ENCODE peak calls at places on chromosomes 4 and X, in five cellular contexts. V is colonic mucosa, P is astrocyte of the spinal cord, A is transverse colon, B is fibroblast of lung. D is an unnamed sample.

GRCh38 chr4:81635747-81636146 is 164.0 kb upstream of the RASGEF1B start:
- DNase-seq in V (peak), P (no peak), A (peak), B (no peak), D (peak)

GRCh38 chr4:154332681-154333421 is 158.7 kb downstream of the DCHS2 start:
- DNase-seq in V (peak), P (no peak), A (peak), B (peak), D (no peak)

GRCh38 chr4:13988347-13989265 is 361.1 kb upstream of the BOD1L1 start:
- DNase-seq in V (peak), P (peak), A (no peak), B (peak), D (peak)

GRCh38 chr4:21991050-21991449 is 42.5 kb upstream of the KCNIP4 start:
- DNase-seq in V (peak), P (peak), A (peak), B (peak), D (peak)

GRCh38 chr4:123505077-123505456 is 108.5 kb downstream of the SPRY1 start:
- DNase-seq in V (no peak), P (peak), A (no peak), B (peak), D (peak)

GRCh38 chrX:17544831-17545230 is 169.8 kb downstream of the NHS start:
- DNase-seq in V (no peak), P (no peak), A (no peak), B (no peak), D (no peak)

GRCh38 chr4:163137581-163137980 is 29.1 kb downstream of the NAF1 start:
- DNase-seq in V (no peak), P (no peak), A (no peak), B (no peak), D (peak)

GRCh38 chrX:154750301-154751120 is at the start of gene GAB3:
- DNase-seq in V (no peak), P (peak), A (peak), B (peak), D (peak)

GRCh38 chr4:92305148-92305877 is 1.5 kb downstream of the GRID2 start:
- DNase-seq in V (no peak), P (peak), A (no peak), B (peak), D (peak)

GRCh38 chr4:61614256-61614655 is 414.1 kb downstream of the ADGRL3 start:
- DNase-seq in V (no peak), P (peak), A (no peak), B (no peak), D (peak)

GRCh38 chrX:31715675-31716074 is 643.8 kb upstream of the FTHL17 start:
- DNase-seq in V (no peak), P (peak), A (no peak), B (no peak), D (no peak)

GRCh38 chr4:6298035-6298434 is 28.4 kb downstream of the WFS1 start:
- DNase-seq in V (no peak), P (no peak), A (peak), B (no peak), D (no peak)

GRCh38 chr4:72302981-72303704 is 265.9 kb downstream of the ADAMTS3 start:
- DNase-seq in V (peak), P (peak), A (peak), B (peak), D (peak)

GRCh38 chrX:67555578-67556203 is 11.9 kb downstream of the AR start:
- DNase-seq in V (peak), P (peak), A (peak), B (peak), D (peak)

GRCh38 chr4:114386637-114387233 is 211.9 kb upstream of the UGT8 start:
- DNase-seq in V (no peak), P (peak), A (no peak), B (peak), D (peak)

GRCh38 chrX:124217289-124218251 is 114.9 kb upstream of the TEX13D start:
- DNase-seq in V (no peak), P (peak), A (peak), B (no peak), D (no peak)

GRCh38 chr4:52997132-52997416 is 135.0 kb downstream of the RASL11B start:
- DNase-seq in V (no peak), P (peak), A (no peak), B (peak), D (peak)

GRCh38 chr4:52995341-52996030 is 133.4 kb downstream of the RASL11B start:
- DNase-seq in V (no peak), P (peak), A (no peak), B (no peak), D (peak)

GRCh38 chr4:52998413-52998812 is 136.3 kb downstream of the RASL11B start:
- DNase-seq in V (no peak), P (no peak), A (no peak), B (no peak), D (no peak)

GRCh38 chr4:52993771-52994170 is 131.7 kb downstream of the RASL11B start:
- DNase-seq in V (no peak), P (no peak), A (no peak), B (no peak), D (no peak)

DNA sequence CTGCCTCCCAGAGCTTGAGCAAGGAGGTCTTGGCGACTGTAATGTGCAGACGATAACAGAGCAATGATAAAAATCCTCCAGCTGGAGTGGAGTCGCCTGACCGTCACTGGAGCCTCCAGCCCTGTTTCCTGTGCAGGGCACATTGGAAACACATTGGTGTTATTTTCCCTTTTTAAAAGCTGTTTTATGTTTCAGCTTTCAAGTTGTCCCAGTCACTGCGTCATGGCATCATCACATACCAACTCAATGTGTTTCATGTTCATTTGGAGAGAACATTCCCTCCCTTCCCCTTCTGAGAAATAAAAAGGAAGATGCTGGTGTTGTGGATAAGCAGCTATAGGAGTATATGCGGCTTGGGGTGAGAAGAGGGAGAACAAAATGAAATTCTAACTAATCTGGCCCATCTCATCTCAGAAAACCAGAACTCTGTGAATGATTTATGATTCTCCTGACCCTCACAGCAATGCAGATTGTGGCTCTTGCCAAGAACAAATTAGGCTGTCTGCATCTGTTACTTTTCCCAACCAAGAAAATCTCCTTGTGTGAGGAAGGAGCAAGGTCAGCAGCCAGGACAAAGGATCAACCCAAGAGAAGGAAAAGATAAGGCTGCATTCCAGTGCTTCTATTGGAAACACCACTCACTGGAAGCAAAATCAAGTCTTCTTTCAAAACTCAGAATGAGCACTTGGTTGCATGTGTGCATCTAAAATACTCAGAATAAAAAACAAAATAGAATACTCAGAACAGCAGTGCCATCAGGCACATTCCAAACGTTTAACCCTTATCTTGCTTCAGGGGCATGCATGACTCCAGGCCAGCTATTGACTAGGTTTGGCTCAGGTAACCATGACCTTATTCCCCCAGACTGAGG is 134.4 kb downstream of the RASL11B start:
- DNase-seq in V (no peak), P (peak), A (no peak), B (peak), D (peak)
- H3K4me3 ChIP-seq in V (no peak), P (no peak), A (no peak), B (no peak), D (no peak)

GRCh38 chr4:127606823-127607222 is 25.9 kb upstream of the INTU start:
- DNase-seq in V (no peak), P (no peak), A (no peak), B (no peak), D (peak)

GRCh38 chr4:127601029-127601428 is 31.7 kb upstream of the INTU start:
- DNase-seq in V (no peak), P (peak), A (no peak), B (peak), D (peak)

GRCh38 chr4:127609484-127609883 is 23.3 kb upstream of the INTU start:
- DNase-seq in V (no peak), P (no peak), A (no peak), B (no peak), D (no peak)

GRCh38 chr4:127610488-127610887 is 22.3 kb upstream of the INTU start:
- DNase-seq in V (no peak), P (no peak), A (no peak), B (no peak), D (no peak)

GRCh38 chr4:127604949-127605709 is 27.6 kb upstream of the INTU start:
- DNase-seq in V (no peak), P (peak), A (no peak), B (peak), D (peak)
- TF ChIP-seq CTCF in V (peak), P (peak), A (peak), B (peak), D (peak)

GRCh38 chr4:165331823-165332222 is 4.4 kb downstream of the MSMO1 start:
- DNase-seq in V (no peak), P (peak), A (no peak), B (no peak), D (no peak)

GRCh38 chr4:165331316-165331715 is 3.8 kb downstream of the MSMO1 start:
- DNase-seq in V (no peak), P (no peak), A (no peak), B (no peak), D (no peak)

GRCh38 chr4:165328708-165329107 is 1.2 kb downstream of the MSMO1 start:
- DNase-seq in V (peak), P (peak), A (no peak), B (no peak), D (no peak)

GRCh38 chr4:165330666-165331065 is 3.2 kb downstream of the MSMO1 start:
- DNase-seq in V (no peak), P (no peak), A (no peak), B (no peak), D (no peak)

DNA sequence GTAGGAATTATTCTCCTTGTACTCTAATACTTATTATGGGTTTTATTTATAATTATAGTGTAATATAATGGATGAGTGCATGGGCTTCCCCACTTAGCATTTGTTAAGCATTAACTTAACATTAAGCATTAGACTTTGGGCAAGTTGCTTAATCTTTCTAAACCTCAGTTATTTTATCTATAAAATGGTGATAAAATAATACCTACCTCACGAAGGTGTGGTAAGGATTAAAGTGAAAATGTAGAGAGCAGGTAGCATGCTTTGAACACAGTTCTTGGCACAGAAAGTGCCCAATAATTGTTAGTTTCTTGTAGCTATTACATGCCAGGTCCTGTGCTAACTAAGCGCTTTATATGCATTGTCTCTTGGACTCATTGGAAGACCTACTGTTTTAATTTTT is 2.6 kb downstream of the MSMO1 start:
- DNase-seq in V (no peak), P (no peak), A (no peak), B (no peak), D (no peak)
- H3K4me3 ChIP-seq in V (peak), P (peak), A (no peak), B (peak), D (peak)

DNA sequence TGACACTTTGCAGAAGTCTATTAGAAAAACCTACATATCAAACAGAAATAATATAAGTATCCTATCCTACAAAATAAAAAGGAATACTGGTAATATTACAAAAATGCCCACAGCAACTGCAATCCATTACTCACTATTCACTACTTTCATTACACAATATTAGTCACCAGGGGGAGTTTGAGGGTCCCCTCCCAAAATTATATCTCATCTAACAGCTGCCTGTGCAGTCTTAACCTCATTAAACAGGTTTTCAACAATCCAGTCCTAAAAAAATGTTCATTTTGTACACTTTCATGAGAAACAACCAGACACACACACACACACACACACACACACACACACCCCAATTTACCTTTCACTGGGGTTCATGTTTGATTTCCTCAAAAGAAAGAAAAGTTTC is 2.9 kb downstream of the CLOCK start:
- DNase-seq in V (no peak), P (peak), A (no peak), B (peak), D (no peak)
- TF ChIP-seq CTCF in V (no peak), P (peak), A (no peak), B (no peak), D (no peak)

GRCh38 chr4:74796631-74797030 is 2.3 kb upstream of the BTC start:
- DNase-seq in V (no peak), P (no peak), A (no peak), B (no peak), D (no peak)

GRCh38 chr4:74790652-74791051 is 3.7 kb downstream of the BTC start:
- DNase-seq in V (no peak), P (no peak), A (no peak), B (no peak), D (no peak)

GRCh38 chr4:74789518-74789917 is 4.8 kb downstream of the BTC start:
- DNase-seq in V (no peak), P (no peak), A (no peak), B (no peak), D (no peak)

GRCh38 chr4:74794341-74794801 is at the start of gene BTC:
- DNase-seq in V (peak), P (peak), A (peak), B (peak), D (peak)

GRCh38 chr4:74793757-74794340 is 474 bp downstream of the BTC start:
- DNase-seq in V (peak), P (peak), A (peak), B (peak), D (peak)
- H3K4me3 ChIP-seq in V (peak), P (peak), A (peak), B (peak), D (peak)

GRCh38 chr4:103046416-103047290 is 27.1 kb upstream of the SLC9B1 start:
- DNase-seq in V (peak), P (peak), A (peak), B (peak), D (peak)
- TF ChIP-seq CTCF in V (peak), P (peak), A (peak), B (peak), D (peak)

GRCh38 chr4:68954126-68954525 is 2.5 kb upstream of the UGT2A3 start:
- DNase-seq in V (no peak), P (no peak), A (no peak), B (no peak), D (no peak)
- H3K4me3 ChIP-seq in V (no peak), P (no peak), A (no peak), B (no peak), D (no peak)

GRCh38 chr4:98110929-98111328 is 32.3 kb downstream of the STPG2 start:
- DNase-seq in V (no peak), P (no peak), A (no peak), B (no peak), D (no peak)

GRCh38 chr4:98117363-98117762 is 25.9 kb downstream of the STPG2 start:
- DNase-seq in V (no peak), P (no peak), A (no peak), B (no peak), D (no peak)

GRCh38 chr4:98110214-98110613 is 33.1 kb downstream of the STPG2 start:
- DNase-seq in V (no peak), P (no peak), A (no peak), B (no peak), D (no peak)

GRCh38 chr4:98113005-98113404 is 30.3 kb downstream of the STPG2 start:
- DNase-seq in V (no peak), P (peak), A (no peak), B (peak), D (peak)
- TF ChIP-seq CTCF in V (no peak), P (peak), A (peak), B (peak), D (peak)

GRCh38 chrX:13574600-13574999 is 5.2 kb downstream of the EGFL6 start:
- DNase-seq in V (no peak), P (no peak), A (no peak), B (no peak), D (no peak)

GRCh38 chrX:13571136-13571535 is 1.7 kb downstream of the EGFL6 start:
- DNase-seq in V (no peak), P (no peak), A (no peak), B (no peak), D (no peak)

GRCh38 chrX:13570245-13570573 is 808 bp downstream of the EGFL6 start:
- DNase-seq in V (no peak), P (no peak), A (no peak), B (no peak), D (no peak)

GRCh38 chrX:13569479-13570244 is at the start of gene EGFL6:
- DNase-seq in V (no peak), P (no peak), A (no peak), B (no peak), D (no peak)
- H3K4me3 ChIP-seq in V (no peak), P (no peak), A (no peak), B (no peak), D (no peak)

D was measured in choroid plexus epithelial cell.